ENCODE peak calls at places on chromosomes 4 and X, in four cellular contexts. I is IMR-90; C is CD8-positive, alpha-beta memory T cell; Y is stomach. F is an unnamed sample. For H3K4me1 and H3K9me3, the result is how much of the 10 kb centered on the place peaks cover.

GRCh38 chr4:188976644-188977115 is 837.4 kb downstream of the TRIML1 start:
- DNase-seq in I (peak), Y (no peak), C (no peak), F (peak)

GRCh38 chrX:68588653-68589371 is 58.7 kb upstream of the STARD8 start:
- DNase-seq in C (no peak), Y (no peak), I (peak), F (no peak)

GRCh38 chr4:46146993-46147392 is 23.1 kb upstream of the GABRG1 start:
- DNase-seq in I (no peak), Y (no peak), C (no peak), F (no peak)

GRCh38 chr4:879730-880079 is 52.4 kb downstream of the GAK start:
- DNase-seq in Y (no peak), I (no peak), C (peak), F (no peak)

GRCh38 chrX:78452356-78452755 is 124.9 kb upstream of the CYSLTR1 start:
- DNase-seq in I (no peak), C (no peak), Y (no peak), F (no peak)

GRCh38 chrX:153625271-153626024 is 21.6 kb upstream of the DUSP9 start:
- DNase-seq in I (no peak), C (no peak), Y (no peak), F (no peak)

GRCh38 chr4:94621491-94622080 is 136.2 kb upstream of the BMPR1B start:
- DNase-seq in I (peak), Y (no peak), C (no peak), F (peak)

GRCh38 chrX:129750971-129751370 is 12.2 kb downstream of the XPNPEP2 start:
- DNase-seq in C (no peak), I (no peak), Y (no peak), F (no peak)

GRCh38 chrX:136856527-136856926 is 24.0 kb downstream of the RBMX start:
- DNase-seq in I (no peak), C (no peak), Y (no peak), F (no peak)

GRCh38 chrX:132837126-132837525 is 121.3 kb downstream of the HS6ST2 start:
- DNase-seq in I (no peak), Y (no peak), C (no peak), F (peak)

GRCh38 chrX:48487362-48487785 is 11.4 kb downstream of the FTSJ1 start:
- DNase-seq in Y (peak), I (peak), C (no peak), F (peak)

GRCh38 chrX:9091253-9091652 is 57.3 kb upstream of the FAM9B start:
- DNase-seq in C (no peak), Y (no peak), I (no peak), F (no peak)

GRCh38 chr4:177008071-177008835 is 215.5 kb upstream of the VEGFC start:
- DNase-seq in I (peak), Y (no peak), C (no peak), F (no peak)

DNA sequence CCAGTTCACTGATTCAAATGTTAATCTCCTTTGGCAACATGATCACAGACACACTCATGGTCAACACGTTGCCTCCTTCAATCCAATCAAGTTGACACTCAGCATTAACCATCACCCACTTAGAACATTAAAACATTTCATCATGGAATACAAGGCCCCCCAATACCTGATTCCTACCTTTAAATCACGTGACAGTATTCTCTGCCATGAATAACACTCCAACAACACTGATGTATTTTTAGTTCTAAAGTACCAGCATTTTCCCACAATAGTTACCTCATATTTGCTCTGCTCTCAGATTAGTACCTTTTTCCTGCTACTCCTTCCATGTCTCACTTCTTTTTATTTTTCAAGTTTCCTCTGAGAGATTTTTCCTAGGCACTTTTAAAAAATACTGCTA is 19.6 kb downstream of the IL13RA2 start:
- DNase-seq in Y (no peak), I (no peak), C (no peak), F (no peak)
- H3K4me3 ChIP-seq in Y (no peak), I (no peak), C (no peak), F (no peak)

GRCh38 chr4:113837397-113837796 is 75.9 kb upstream of the CAMK2D start:
- DNase-seq in C (no peak), Y (no peak), I (peak), F (no peak)
- H3K4me1 ChIP-seq in C (under half), Y (under half), I (under half), F (under half)

DNA sequence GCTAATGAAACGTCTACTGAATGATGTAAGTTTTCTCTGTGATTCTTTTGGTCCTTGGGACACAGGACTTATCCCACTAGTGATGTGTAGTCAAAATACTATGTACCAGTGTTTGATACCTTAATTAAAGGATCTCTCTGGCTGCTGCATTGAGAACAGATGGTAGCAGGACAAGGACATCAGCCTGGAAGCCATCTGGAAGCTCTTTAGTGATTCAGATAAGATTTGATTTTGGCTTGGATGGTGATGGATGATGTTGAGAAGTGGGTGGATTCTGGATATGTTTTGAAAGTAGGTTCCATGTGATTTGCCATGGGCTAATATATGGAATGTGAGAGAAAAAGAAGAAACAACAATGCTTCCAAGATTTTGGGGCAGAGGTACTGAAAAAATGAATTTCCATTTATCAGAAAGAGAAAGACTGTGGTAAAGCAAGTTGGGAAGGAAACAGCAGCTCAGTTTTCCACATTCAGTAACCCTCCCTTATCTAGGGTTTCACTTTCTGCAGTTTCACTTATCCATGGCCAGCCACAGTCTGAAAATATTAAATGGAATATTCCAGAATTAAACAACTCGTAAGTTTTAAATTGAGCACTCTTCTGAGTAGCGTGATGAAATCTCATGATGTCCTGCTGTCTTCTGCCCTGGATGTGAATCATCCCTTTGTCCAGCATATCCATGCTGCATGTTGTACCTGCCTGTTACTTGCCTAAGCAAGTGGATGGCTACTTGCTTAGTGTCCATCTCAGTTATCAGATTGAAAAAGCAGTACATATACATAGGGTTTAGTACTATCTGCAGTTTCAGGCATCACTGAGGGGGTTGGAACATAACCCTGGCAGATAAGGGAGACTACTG is 15.6 kb downstream of the CD38 start:
- DNase-seq in Y (no peak), I (no peak), C (no peak), F (no peak)
- H3K9me3 ChIP-seq in Y (under half), I (under half), C (under half), F (under half)

GRCh38 chr4:73067971-73068394 is 1.5 kb downstream of the COX18 start:
- DNase-seq in C (no peak), I (peak), Y (no peak), F (no peak)
- H3K4me3 ChIP-seq in C (peak), I (peak), Y (peak), F (peak)

GRCh38 chr4:124429746-124430250 is 282.7 kb downstream of the ANKRD50 start:
- DNase-seq in Y (no peak), I (no peak), C (no peak), F (no peak)

GRCh38 chr4:124427095-124427767 is 285.3 kb downstream of the ANKRD50 start:
- DNase-seq in C (no peak), Y (no peak), I (no peak), F (no peak)

GRCh38 chr4:124428648-124429047 is 283.9 kb downstream of the ANKRD50 start:
- DNase-seq in Y (no peak), I (no peak), C (no peak), F (no peak)

GRCh38 chr4:124423160-124423559 is 289.4 kb downstream of the ANKRD50 start:
- DNase-seq in I (peak), Y (no peak), C (no peak), F (no peak)

GRCh38 chr4:124426279-124426678 is 286.3 kb downstream of the ANKRD50 start:
- DNase-seq in Y (no peak), C (no peak), I (no peak), F (no peak)
- H3K4me1 ChIP-seq in Y (under half), C (under half), I (under half), F (under half)

DNA sequence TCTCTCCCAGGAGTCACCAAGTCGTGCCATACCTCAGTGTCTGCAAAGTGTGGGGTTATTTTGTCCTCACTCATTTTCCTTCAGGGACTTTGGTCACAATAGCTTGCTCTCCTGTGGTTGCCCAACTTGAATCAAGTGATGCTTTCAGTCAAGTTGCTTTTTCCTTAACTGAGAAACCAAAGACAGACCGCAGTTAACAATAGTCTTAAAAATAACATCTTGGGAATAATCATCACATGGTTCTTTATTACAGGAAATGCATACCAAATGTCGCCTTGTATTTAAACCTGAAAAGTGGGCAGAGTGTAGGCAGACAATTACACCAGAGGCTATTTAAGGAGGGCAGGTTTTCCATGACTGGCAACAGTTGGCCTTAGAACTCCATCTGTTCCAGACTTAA is 44.5 kb upstream of the NDP start:
- DNase-seq in C (no peak), I (no peak), Y (no peak), F (no peak)
- H3K9me3 ChIP-seq in C (under half), I (under half), Y (under half), F (under half)

GRCh38 chr4:2264481-2265041 is 2.7 kb upstream of the MXD4 start:
- DNase-seq in I (no peak), C (no peak), Y (no peak), F (no peak)

GRCh38 chr4:2263701-2264321 is 1.9 kb upstream of the MXD4 start:
- DNase-seq in C (no peak), I (no peak), Y (no peak), F (no peak)

GRCh38 chr4:2266181-2266580 is 4.3 kb upstream of the MXD4 start:
- DNase-seq in I (no peak), C (no peak), Y (peak), F (no peak)

GRCh38 chr4:2266821-2267220 is 4.9 kb upstream of the MXD4 start:
- DNase-seq in Y (no peak), I (no peak), C (no peak), F (no peak)

DNA sequence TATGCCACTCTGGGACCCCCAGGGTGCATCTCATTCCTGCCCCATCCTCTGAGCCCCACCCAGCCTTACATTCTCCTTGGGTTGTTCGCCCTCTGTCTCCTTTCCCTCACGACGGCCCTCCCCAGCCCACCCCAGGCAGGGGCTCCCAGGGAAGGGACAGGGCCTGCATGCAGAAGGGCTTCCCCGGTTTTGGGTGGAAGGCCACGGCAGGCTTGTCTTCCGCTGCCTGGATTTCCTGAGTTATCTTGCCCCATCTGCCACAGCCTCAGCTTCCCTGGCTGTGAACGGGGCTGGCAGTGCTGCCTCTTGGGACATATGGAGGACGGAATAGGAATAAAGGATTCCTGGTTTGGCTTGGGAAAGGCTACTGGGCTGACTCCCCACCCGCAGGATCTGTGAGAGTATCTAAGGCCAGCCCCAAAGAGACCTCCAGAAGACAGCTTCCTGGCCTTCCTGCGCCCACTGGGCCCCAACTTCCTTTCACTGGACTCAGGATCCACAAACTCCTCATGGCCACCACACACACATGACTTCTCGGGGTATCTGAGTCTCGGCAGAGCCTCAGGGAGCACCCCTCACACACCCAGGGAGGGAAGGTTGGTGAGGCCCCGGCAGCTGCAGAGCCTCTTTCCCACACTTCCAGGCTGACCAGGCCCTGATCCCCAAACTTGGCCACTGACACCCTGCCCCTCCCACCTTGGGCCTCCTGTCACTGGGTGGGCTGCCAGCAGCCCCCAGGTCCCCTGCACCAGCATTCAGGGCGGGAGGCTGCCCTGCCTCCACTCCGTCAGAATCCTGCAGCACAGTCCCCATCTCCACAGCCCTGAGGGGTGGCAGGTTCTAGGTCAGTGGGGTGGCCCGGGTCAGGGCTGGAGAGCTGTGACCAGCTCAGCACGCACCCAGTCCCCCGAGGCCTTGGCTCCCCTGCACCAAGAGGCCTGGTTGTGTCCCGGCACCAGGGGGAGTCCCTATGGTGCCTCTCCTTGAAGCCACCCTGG is 3.5 kb upstream of the MXD4 start:
- DNase-seq in I (no peak), C (no peak), Y (no peak), F (no peak)
- H3K4me3 ChIP-seq in I (no peak), C (no peak), Y (no peak), F (no peak)